ENCODE peak calls at places on chromosome 5, in six cellular contexts. V is heart left ventricle, S is vagina, N is stomach, B is A549, Y is prostate gland. P is an unnamed sample.

GRCh38 chr5:139275536-139276297 is 17.8 kb upstream of the MATR3 start:
- DNase-seq in V (no peak), B (no peak), Y (peak; percentile 15), S (no peak), N (no peak), P (no peak)

GRCh38 chr5:120610145-120610544 is 146.0 kb downstream of the PRR16 start:
- DNase-seq in N (no peak), V (no peak), Y (no peak), S (no peak), B (no peak), P (no peak)

GRCh38 chr5:57383093-57383861 is 99.3 kb downstream of the ACTBL2 start:
- DNase-seq in V (no peak), B (peak; percentile 85), S (no peak), Y (no peak), N (no peak), P (no peak)

GRCh38 chr5:9105851-9106250 is 440.0 kb downstream of the SEMA5A start:
- DNase-seq in N (no peak), Y (no peak), V (no peak), S (no peak), B (no peak), P (no peak)

GRCh38 chr5:150402226-150402773 is 10.4 kb downstream of the CD74 start:
- DNase-seq in Y (no peak), V (no peak), N (no peak), B (no peak), S (no peak), P (no peak)

GRCh38 chr5:19564036-19564435 is 424.0 kb downstream of the CDH18 start:
- DNase-seq in B (no peak), Y (no peak), S (no peak), V (no peak), N (no peak), P (no peak)

GRCh38 chr5:68419637-68420452 is 204.3 kb downstream of the PIK3R1 start:
- DNase-seq in B (no peak), N (no peak), Y (no peak), V (peak; percentile 30), S (no peak), P (no peak)

GRCh38 chr5:138844812-138845513 is 30.2 kb downstream of the LRRTM2 start:
- DNase-seq in B (no peak), N (no peak), S (no peak), V (no peak), Y (peak; percentile 58), P (no peak)

GRCh38 chr5:143585970-143586369 is 182.5 kb upstream of the NR3C1 start:
- DNase-seq in Y (no peak), B (no peak), V (no peak), S (no peak), N (no peak), P (no peak)

GRCh38 chr5:60102961-60103683 is 209.6 kb upstream of the PDE4D start:
- DNase-seq in N (no peak), Y (no peak), B (peak; percentile 52), V (no peak), S (no peak), P (no peak)

GRCh38 chr5:59500014-59500413 is 393.5 kb downstream of the PDE4D start:
- DNase-seq in S (no peak), V (no peak), N (no peak), B (no peak), Y (no peak), P (no peak)

GRCh38 chr5:34436761-34437501 is 219.2 kb upstream of the RAI14 start:
- DNase-seq in N (no peak), S (no peak), Y (no peak), B (no peak), V (no peak), P (no peak)

GRCh38 chr5:24053731-24054130 is 546.3 kb downstream of the PRDM9 start:
- DNase-seq in S (no peak), Y (no peak), B (no peak), N (no peak), V (no peak), P (no peak)

GRCh38 chr5:77743181-77743580 is 33.0 kb downstream of the TBCA start:
- DNase-seq in N (no peak), V (no peak), B (no peak), Y (no peak), S (no peak), P (no peak)

GRCh38 chr5:77846422-77847128 is 70.4 kb upstream of the TBCA start:
- DNase-seq in N (no peak), Y (no peak), B (no peak), V (no peak), S (no peak), P (no peak)

GRCh38 chr5:142323480-142324376 is 1.1 kb downstream of the SPRY4 start:
- DNase-seq in B (peak; percentile 30), Y (no peak), N (peak; percentile 44), S (no peak), V (no peak), P (no peak)

GRCh38 chr5:179407191-179408175 is 62.2 kb upstream of the ADAMTS2 start:
- DNase-seq in S (peak; percentile 77), Y (no peak), N (no peak), B (no peak), V (no peak), P (no peak)

GRCh38 chr5:90802695-90803317 is 244.2 kb downstream of the ADGRV1 start:
- DNase-seq in Y (peak; percentile 8), N (peak; percentile 31), B (peak; percentile 60), V (no peak), S (no peak), P (no peak)

GRCh38 chr5:143051244-143052058 is 281.3 kb downstream of the ARHGAP26 start:
- DNase-seq in N (no peak), Y (peak; percentile 39), S (no peak), B (no peak), V (peak; percentile 38), P (no peak)

GRCh38 chr5:124828731-124829130 is 82.3 kb upstream of the ZNF608 start:
- DNase-seq in Y (no peak), S (no peak), N (no peak), V (no peak), B (no peak), P (no peak)

GRCh38 chr5:171724771-171725609 is 60.6 kb upstream of the SMIM23 start:
- DNase-seq in B (no peak), S (peak; percentile 58), N (no peak), V (peak; percentile 43), Y (no peak), P (no peak)

GRCh38 chr5:35518104-35518503 is 99.6 kb upstream of the SPEF2 start:
- DNase-seq in V (no peak), B (no peak), Y (no peak), N (no peak), S (no peak), P (no peak)

GRCh38 chr5:177133119-177133844 is at the start of gene NSD1:
- DNase-seq in S (no peak), B (peak; percentile 76), Y (peak; percentile 81), N (peak; percentile 88), V (peak; percentile 91), P (peak; percentile 71)

GRCh38 chr5:37991267-37991902 is 151.5 kb upstream of the GDNF start:
- DNase-seq in S (no peak), Y (no peak), V (peak; percentile 26), N (no peak), B (no peak), P (no peak)

GRCh38 chr5:97225222-97225621 is 42.2 kb upstream of the RIOK2 start:
- DNase-seq in S (no peak), V (no peak), N (no peak), Y (no peak), B (no peak), P (no peak)

GRCh38 chr5:97229688-97230285 is 46.7 kb upstream of the RIOK2 start:
- DNase-seq in V (no peak), S (no peak), B (no peak), N (no peak), Y (no peak), P (no peak)

GRCh38 chr5:97229196-97229595 is 46.1 kb upstream of the RIOK2 start:
- DNase-seq in Y (peak; percentile 6), S (no peak), V (no peak), B (no peak), N (peak; percentile 34), P (no peak)

GRCh38 chr5:97231025-97231636 is 48.1 kb upstream of the RIOK2 start:
- DNase-seq in V (no peak), Y (peak; percentile 34), S (no peak), B (peak; percentile 73), N (no peak), P (no peak)
- TF ChIP-seq CTCF in V (peak; percentile 75), Y (peak; percentile 66), S (peak; percentile 50), B (peak; percentile 89), N (peak; percentile 57), P (peak; percentile 78)

GRCh38 chr5:173316463-173317020 is 11.7 kb downstream of the STC2 start:
- DNase-seq in B (no peak), V (no peak), N (no peak), S (no peak), Y (no peak), P (no peak)

GRCh38 chr5:173315495-173316352 is 12.5 kb downstream of the STC2 start:
- DNase-seq in S (no peak), N (no peak), Y (peak; percentile 47), V (peak; percentile 66), B (no peak), P (no peak)

GRCh38 chr5:173312821-173313220 is 15.4 kb downstream of the STC2 start:
- DNase-seq in Y (no peak), N (no peak), S (no peak), B (no peak), V (no peak), P (no peak)

GRCh38 chr5:173313311-173313710 is 14.9 kb downstream of the STC2 start:
- DNase-seq in S (no peak), Y (no peak), V (no peak), N (no peak), B (no peak), P (no peak)

GRCh38 chr5:173314166-173314952 is 13.9 kb downstream of the STC2 start:
- DNase-seq in V (no peak), Y (no peak), N (no peak), S (no peak), B (no peak), P (no peak)
- TF ChIP-seq POLR2A in V (no peak), Y (no peak), N (no peak), S (no peak), B (no peak), P (no peak)

DNA sequence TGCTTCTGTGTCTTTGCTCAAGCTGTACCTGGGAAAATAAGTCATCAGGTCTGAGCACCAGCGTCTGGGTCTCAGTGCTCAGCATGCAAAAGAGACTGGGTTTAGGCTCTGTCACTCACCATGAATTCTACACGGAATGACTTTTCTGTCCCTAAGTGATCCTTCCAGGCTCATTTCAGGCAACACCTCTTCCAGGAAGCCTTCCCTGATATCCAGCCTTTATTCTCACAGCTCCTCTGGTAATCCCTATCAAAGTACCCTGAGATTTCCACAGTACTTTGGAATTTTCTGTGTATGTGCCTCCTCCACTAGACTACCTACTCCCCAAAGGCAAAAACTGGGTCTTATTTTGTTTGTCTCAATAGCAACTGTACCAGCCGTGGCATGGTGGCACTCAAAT is 92.7 kb upstream of the BOD1 start:
- DNase-seq in B (no peak), S (no peak), V (no peak), N (no peak), Y (no peak), P (no peak)
- TF ChIP-seq CTCF in B (no peak), S (no peak), V (no peak), N (no peak), Y (no peak), P (no peak)

DNA sequence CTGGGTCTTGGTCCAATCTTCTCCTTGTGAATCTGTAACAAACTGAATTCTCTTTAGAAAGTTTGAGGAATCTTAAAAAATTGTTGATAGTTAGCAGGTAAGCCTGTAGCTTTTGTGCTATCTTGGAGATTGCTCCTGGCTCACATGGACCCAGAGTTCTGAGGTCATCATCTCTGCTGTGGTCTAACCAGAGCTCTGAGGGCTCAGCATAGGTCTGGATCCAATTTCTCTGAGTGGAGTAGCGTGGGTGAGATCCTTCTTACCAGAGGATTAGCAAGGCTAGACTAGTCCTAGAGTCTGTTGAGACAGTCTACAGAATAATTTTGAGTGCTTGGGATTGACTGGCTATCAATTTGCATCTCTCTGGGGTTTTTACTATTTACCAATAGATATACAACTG is 60.5 kb upstream of the IL6ST start:
- DNase-seq in V (no peak), Y (no peak), N (no peak), B (no peak), S (no peak), P (no peak)
- TF ChIP-seq POLR2A in V (no peak), Y (no peak), N (no peak), B (no peak), S (no peak), P (no peak)

P was measured in esophagus squamous epithelium.